ENCODE peak calls at places on chromosomes 3 and 15, in eight cellular contexts. M is sigmoid colon, G is bronchial epithelial cell, S is anterior cingulate cortex, O is uterus, T is dermis microvascular lymphatic vessel endothelial cell, L is hypothalamus, I is lower leg skin. J is an unnamed sample.

GRCh38 chr3:41064070-41064469 is 135.2 kb upstream of the CTNNB1 start:
- DNase-seq in M (no peak), G (no peak), S (no peak), O (no peak), T (no peak), L (no peak), I (no peak), J (no peak)

GRCh38 chr15:90230610-90231009 is 3.1 kb downstream of the CIB1 start:
- DNase-seq in M (no peak), G (no peak), S (no peak), O (no peak), T (no peak), L (no peak), I (no peak), J (no peak)

GRCh38 chr15:34084086-34084485 is 17.6 kb downstream of the EMC7 start:
- DNase-seq in M (peak), G (no peak), S (no peak), O (peak), T (no peak), L (peak), I (no peak), J (no peak)

GRCh38 chr15:64693134-64693533 is 82.3 kb downstream of the RBPMS2 start:
- DNase-seq in M (peak), G (peak), S (no peak), O (peak), T (peak), L (peak), I (no peak), J (no peak)

GRCh38 chr3:23612296-23612891 is 193.4 kb upstream of the UBE2E1 start:
- DNase-seq in M (no peak), G (peak), S (no peak), O (no peak), T (peak), L (no peak), I (no peak), J (no peak)

GRCh38 chr3:129231331-129232119 is 17.9 kb upstream of the COPG1 start:
- DNase-seq in M (no peak), G (peak), S (no peak), O (no peak), T (no peak), L (no peak), I (no peak), J (no peak)

GRCh38 chr3:151404316-151404715 is 19.8 kb upstream of the P2RY12 start:
- DNase-seq in M (no peak), G (peak), S (no peak), O (no peak), T (no peak), L (no peak), I (no peak), J (no peak)

GRCh38 chr15:78872972-78873795 is 494 bp downstream of the MORF4L1 start:
- DNase-seq in M (peak), G (peak), S (peak), O (peak), T (peak), L (peak), I (peak), J (peak)

GRCh38 chr3:153399636-153400035 is 237.6 kb downstream of the RAP2B start:
- DNase-seq in M (no peak), G (no peak), S (no peak), O (no peak), T (no peak), L (no peak), I (no peak), J (no peak)

GRCh38 chr3:62241279-62241678 is 132.1 kb downstream of the FEZF2 start:
- DNase-seq in M (no peak), G (no peak), S (no peak), O (no peak), T (no peak), L (no peak), I (no peak), J (no peak)

J was measured in chondrocyte.